ENCODE peak calls at places on chromosome 18, in ten cellular contexts. H is globus pallidus; C is substantia nigra; K is stimulated activated CD4-positive, alpha-beta T cell treated with anti-CD3 and anti-CD28 coated beads, Interleukin-2, amount 100 ng/mL, for 48 hours; D is HTR-8/SVneo; G is naive B cell; I is astrocyte; W is fibroblast of the conjunctiva; S is T follicular helper cell; Y is cerebellum. R is an unnamed sample.

GRCh38 chr18:61379827-61380226 is 46.6 kb downstream of the CDH20 start:
- DNase-seq in H (no peak), C (no peak), K (no peak), D (no peak), G (no peak), I (no peak), W (no peak), S (no peak), Y (no peak), R (no peak)

GRCh38 chr18:57780318-57781127 is 22.6 kb downstream of the ATP8B1 start:
- DNase-seq in H (no peak), C (no peak), K (no peak), D (peak), G (no peak), I (peak), W (no peak), S (no peak), Y (no peak), R (no peak)

GRCh38 chr18:46721331-46721730 is 35.5 kb downstream of the ST8SIA5 start:
- DNase-seq in H (no peak), C (no peak), K (no peak), D (no peak), G (no peak), I (no peak), W (no peak), S (no peak), Y (peak), R (no peak)

GRCh38 chr18:76765649-76766048 is 56.7 kb upstream of the ZNF236 start:
- DNase-seq in H (no peak), C (no peak), K (no peak), D (no peak), G (no peak), I (no peak), W (no peak), S (no peak), Y (no peak), R (no peak)

GRCh38 chr18:25349926-25350560 is 1.9 kb downstream of the ZNF521 start:
- DNase-seq in H (no peak), C (no peak), K (no peak), D (no peak), G (peak), I (no peak), W (no peak), S (no peak), Y (no peak), R (no peak)

GRCh38 chr18:76795981-76796380 is 26.4 kb upstream of the ZNF236 start:
- DNase-seq in H (no peak), C (no peak), K (no peak), D (no peak), G (no peak), I (no peak), W (no peak), S (no peak), Y (no peak), R (no peak)

GRCh38 chr18:28903366-28903765 is 726.4 kb upstream of the CDH2 start:
- DNase-seq in H (no peak), C (no peak), K (no peak), D (no peak), G (no peak), I (peak), W (no peak), S (no peak), Y (no peak), R (no peak)

GRCh38 chr18:80175451-80176235 is 66.6 kb downstream of the ADNP2 start:
- DNase-seq in H (no peak), C (no peak), K (no peak), D (no peak), G (no peak), I (peak), W (no peak), S (peak), Y (no peak), R (no peak)

GRCh38 chr18:46296656-46297055 is 192.5 kb downstream of the HAUS1 start:
- DNase-seq in H (no peak), C (no peak), K (no peak), D (no peak), G (no peak), I (no peak), W (no peak), S (no peak), Y (no peak), R (no peak)

GRCh38 chr18:75220786-75221355 is 10.3 kb downstream of the TSHZ1 start:
- DNase-seq in H (no peak), C (no peak), K (no peak), D (no peak), G (no peak), I (no peak), W (no peak), S (no peak), Y (peak), R (no peak)

GRCh38 chr18:858016-858415 is 46.0 kb upstream of the YES1 start:
- DNase-seq in H (no peak), C (no peak), K (no peak), D (no peak), G (no peak), I (peak), W (no peak), S (no peak), Y (no peak), R (no peak)

GRCh38 chr18:45255142-45255890 is 360.0 kb upstream of the SLC14A2 start:
- DNase-seq in H (no peak), C (no peak), K (no peak), D (peak), G (no peak), I (peak), W (peak), S (no peak), Y (no peak), R (no peak)

GRCh38 chr18:68564961-68565360 is 149.9 kb downstream of the TMX3 start:
- DNase-seq in H (no peak), C (no peak), K (no peak), D (no peak), G (no peak), I (peak), W (no peak), S (no peak), Y (no peak), R (no peak)

GRCh38 chr18:56284319-56284718 is 354.1 kb downstream of the TXNL1 start:
- DNase-seq in H (no peak), C (no peak), K (no peak), D (no peak), G (no peak), I (peak), W (no peak), S (no peak), Y (no peak), R (no peak)

GRCh38 chr18:75130591-75131274 is 78.2 kb downstream of the PTGR3 start:
- DNase-seq in H (no peak), C (no peak), K (no peak), D (no peak), G (no peak), I (no peak), W (no peak), S (no peak), Y (no peak), R (no peak)

GRCh38 chr18:23333827-23334226 is 119.3 kb upstream of the RIOK3 start:
- DNase-seq in H (no peak), C (no peak), K (no peak), D (no peak), G (no peak), I (no peak), W (no peak), S (no peak), Y (no peak), R (no peak)

GRCh38 chr18:64407606-64408005 is 258.7 kb upstream of the LINC00305 start:
- DNase-seq in H (no peak), C (no peak), K (no peak), D (no peak), G (no peak), I (no peak), W (no peak), S (no peak), Y (no peak), R (no peak)

GRCh38 chr18:811192-812122 is 585 bp downstream of the YES1 start:
- DNase-seq in H (peak), C (no peak), K (no peak), D (no peak), G (no peak), I (no peak), W (no peak), S (no peak), Y (no peak), R (no peak)

GRCh38 chr18:12304351-12305210 is 3.5 kb upstream of the TUBB6 start:
- DNase-seq in H (no peak), C (no peak), K (no peak), D (no peak), G (no peak), I (peak), W (no peak), S (no peak), Y (no peak), R (no peak)

GRCh38 chr18:25817571-25818237 is 272.7 kb downstream of the SS18 start:
- DNase-seq in H (no peak), C (no peak), K (no peak), D (no peak), G (no peak), I (no peak), W (no peak), S (no peak), Y (no peak), R (no peak)

GRCh38 chr18:9854801-9855676 is 30.7 kb upstream of the TXNDC2 start:
- DNase-seq in H (no peak), C (no peak), K (no peak), D (no peak), G (no peak), I (no peak), W (peak), S (no peak), Y (no peak), R (no peak)

GRCh38 chr18:24986611-24987270 is 365.2 kb downstream of the ZNF521 start:
- DNase-seq in H (no peak), C (no peak), K (no peak), D (no peak), G (no peak), I (no peak), W (no peak), S (no peak), Y (no peak), R (no peak)

GRCh38 chr18:62529597-62529996 is 6.8 kb downstream of the ZCCHC2 start:
- DNase-seq in H (no peak), C (no peak), K (no peak), D (no peak), G (no peak), I (no peak), W (no peak), S (no peak), Y (no peak), R (no peak)

GRCh38 chr18:74152906-74153305 is 4.6 kb downstream of the TIMM21 start:
- DNase-seq in H (no peak), C (no peak), K (no peak), D (no peak), G (no peak), I (no peak), W (no peak), S (no peak), Y (no peak), R (no peak)

GRCh38 chr18:73615506-73615905 is 532.1 kb downstream of the FBXO15 start:
- DNase-seq in H (no peak), C (no peak), K (no peak), D (no peak), G (no peak), I (peak), W (no peak), S (no peak), Y (no peak), R (no peak)

GRCh38 chr18:37552296-37552695 is 13.3 kb downstream of the CELF4 start:
- DNase-seq in H (no peak), C (no peak), K (no peak), D (no peak), G (no peak), I (no peak), W (no peak), S (no peak), Y (peak), R (no peak)